ENCODE peak calls at places on chromosomes 3 and 15, in ten cellular contexts. One of them, this sample, is unnamed.

GRCh38 chr15:94097567-94097966 is 133.8 kb upstream of the MCTP2 start:
- DNase-seq in Kasumi-1: no peak
- DNase-seq in GDM1: no peak
- DNase-seq in stimulated activated CD4-positive, alpha-beta T cell treated with anti-CD3 and anti-CD28 coated beads, Interleukin-2, amount 100 ng/mL, for 48 hours: no peak
- DNase-seq in stimulated activated CD8-positive, alpha-beta memory T cell treated with anti-CD3 and anti-CD28 coated beads, Interleukin-15, amount 100 ng/mL, for 48 hours: no peak
- DNase-seq in iPS-NIHi11: no peak
- DNase-seq in AG04450: no peak
- DNase-seq in body of pancreas: no peak
- DNase-seq in NCI-H1092 treated with DMSO at 0.1 percent for 48 hours: no peak
- DNase-seq in kidney: no peak
- DNase-seq in this sample: no peak

GRCh38 chr3:138377804-138378203 is 29.4 kb downstream of the MRAS start:
- DNase-seq in Kasumi-1: no peak
- DNase-seq in GDM1: no peak
- DNase-seq in stimulated activated CD4-positive, alpha-beta T cell treated with anti-CD3 and anti-CD28 coated beads, Interleukin-2, amount 100 ng/mL, for 48 hours: no peak
- DNase-seq in stimulated activated CD8-positive, alpha-beta memory T cell treated with anti-CD3 and anti-CD28 coated beads, Interleukin-15, amount 100 ng/mL, for 48 hours: no peak
- DNase-seq in iPS-NIHi11: no peak
- DNase-seq in AG04450: no peak
- DNase-seq in body of pancreas: no peak
- DNase-seq in NCI-H1092 treated with DMSO at 0.1 percent for 48 hours: no peak
- DNase-seq in kidney: no peak
- DNase-seq in this sample: no peak

GRCh38 chr3:187958432-187959003 is 195.4 kb upstream of the LPP start:
- DNase-seq in Kasumi-1: peak; percentile 69
- DNase-seq in GDM1: peak; percentile 69
- DNase-seq in stimulated activated CD4-positive, alpha-beta T cell treated with anti-CD3 and anti-CD28 coated beads, Interleukin-2, amount 100 ng/mL, for 48 hours: peak; percentile 21
- DNase-seq in stimulated activated CD8-positive, alpha-beta memory T cell treated with anti-CD3 and anti-CD28 coated beads, Interleukin-15, amount 100 ng/mL, for 48 hours: no peak
- DNase-seq in iPS-NIHi11: no peak
- DNase-seq in AG04450: no peak
- DNase-seq in body of pancreas: no peak
- DNase-seq in NCI-H1092 treated with DMSO at 0.1 percent for 48 hours: no peak
- DNase-seq in kidney: no peak
- DNase-seq in this sample: no peak

GRCh38 chr3:180382781-180383180 is 219.2 kb upstream of the TTC14 start:
- DNase-seq in Kasumi-1: no peak
- DNase-seq in GDM1: no peak
- DNase-seq in stimulated activated CD4-positive, alpha-beta T cell treated with anti-CD3 and anti-CD28 coated beads, Interleukin-2, amount 100 ng/mL, for 48 hours: no peak
- DNase-seq in stimulated activated CD8-positive, alpha-beta memory T cell treated with anti-CD3 and anti-CD28 coated beads, Interleukin-15, amount 100 ng/mL, for 48 hours: no peak
- DNase-seq in iPS-NIHi11: peak; percentile 26
- DNase-seq in AG04450: no peak
- DNase-seq in body of pancreas: no peak
- DNase-seq in NCI-H1092 treated with DMSO at 0.1 percent for 48 hours: no peak
- DNase-seq in kidney: no peak
- DNase-seq in this sample: no peak

GRCh38 chr3:31926543-31926942 is 54.5 kb downstream of the OSBPL10 start:
- DNase-seq in Kasumi-1: no peak
- DNase-seq in GDM1: no peak
- DNase-seq in stimulated activated CD4-positive, alpha-beta T cell treated with anti-CD3 and anti-CD28 coated beads, Interleukin-2, amount 100 ng/mL, for 48 hours: no peak
- DNase-seq in stimulated activated CD8-positive, alpha-beta memory T cell treated with anti-CD3 and anti-CD28 coated beads, Interleukin-15, amount 100 ng/mL, for 48 hours: no peak
- DNase-seq in iPS-NIHi11: no peak
- DNase-seq in AG04450: no peak
- DNase-seq in body of pancreas: no peak
- DNase-seq in NCI-H1092 treated with DMSO at 0.1 percent for 48 hours: no peak
- DNase-seq in kidney: no peak
- DNase-seq in this sample: no peak

GRCh38 chr3:133509482-133509881 is 64.0 kb upstream of the CDV3 start:
- DNase-seq in Kasumi-1: no peak
- DNase-seq in GDM1: no peak
- DNase-seq in stimulated activated CD4-positive, alpha-beta T cell treated with anti-CD3 and anti-CD28 coated beads, Interleukin-2, amount 100 ng/mL, for 48 hours: no peak
- DNase-seq in stimulated activated CD8-positive, alpha-beta memory T cell treated with anti-CD3 and anti-CD28 coated beads, Interleukin-15, amount 100 ng/mL, for 48 hours: no peak
- DNase-seq in iPS-NIHi11: no peak
- DNase-seq in AG04450: no peak
- DNase-seq in body of pancreas: no peak
- DNase-seq in NCI-H1092 treated with DMSO at 0.1 percent for 48 hours: no peak
- DNase-seq in kidney: no peak
- DNase-seq in this sample: peak; percentile 45

GRCh38 chr3:15959434-15959811 is 161.6 kb upstream of the ANKRD28 start:
- DNase-seq in Kasumi-1: no peak
- DNase-seq in GDM1: no peak
- DNase-seq in stimulated activated CD4-positive, alpha-beta T cell treated with anti-CD3 and anti-CD28 coated beads, Interleukin-2, amount 100 ng/mL, for 48 hours: no peak
- DNase-seq in stimulated activated CD8-positive, alpha-beta memory T cell treated with anti-CD3 and anti-CD28 coated beads, Interleukin-15, amount 100 ng/mL, for 48 hours: no peak
- DNase-seq in iPS-NIHi11: no peak
- DNase-seq in AG04450: no peak
- DNase-seq in body of pancreas: no peak
- DNase-seq in NCI-H1092 treated with DMSO at 0.1 percent for 48 hours: no peak
- DNase-seq in kidney: no peak
- DNase-seq in this sample: no peak

GRCh38 chr3:101303089-101303731 is 17.2 kb downstream of the IMPG2 start:
- DNase-seq in Kasumi-1: no peak
- DNase-seq in GDM1: no peak
- DNase-seq in stimulated activated CD4-positive, alpha-beta T cell treated with anti-CD3 and anti-CD28 coated beads, Interleukin-2, amount 100 ng/mL, for 48 hours: no peak
- DNase-seq in stimulated activated CD8-positive, alpha-beta memory T cell treated with anti-CD3 and anti-CD28 coated beads, Interleukin-15, amount 100 ng/mL, for 48 hours: no peak
- DNase-seq in iPS-NIHi11: no peak
- DNase-seq in AG04450: peak; percentile 48
- DNase-seq in body of pancreas: no peak
- DNase-seq in NCI-H1092 treated with DMSO at 0.1 percent for 48 hours: no peak
- DNase-seq in kidney: no peak
- DNase-seq in this sample: peak; percentile 76